ENCODE peak calls at places on chromosome 11, in five cellular contexts. V, T, S, X and G are unnamed samples.

GRCh38 chr11:129605815-129606214 is 209.8 kb upstream of the TMEM45B start:
- DNase-seq in V (no peak), T (no peak), S (no peak), X (no peak), G (no peak)

GRCh38 chr11:29351301-29351873 is 665.4 kb downstream of the KCNA4 start:
- DNase-seq in V (no peak), T (no peak), S (no peak), X (no peak), G (no peak)

GRCh38 chr11:113531575-113532451 is 56.6 kb upstream of the DRD2 start:
- DNase-seq in V (no peak), T (no peak), S (peak; percentile 10), X (no peak), G (no peak)

GRCh38 chr11:37907461-37908223 is 1309.6 kb upstream of the RAG2 start:
- DNase-seq in V (no peak), T (no peak), S (peak; percentile 24), X (no peak), G (no peak)

GRCh38 chr11:61111786-61112517 is 9.7 kb downstream of the CD5 start:
- DNase-seq in V (peak; percentile 54), T (peak; percentile 40), S (no peak), X (no peak), G (no peak)

GRCh38 chr11:11661356-11662040 is 39.7 kb upstream of the GALNT18 start:
- DNase-seq in V (no peak), T (no peak), S (no peak), X (no peak), G (no peak)

GRCh38 chr11:417652-418342 is 3.0 kb upstream of the SIGIRR start:
- DNase-seq in V (no peak), T (no peak), S (no peak), X (no peak), G (no peak)

GRCh38 chr11:95338430-95338991 is 107.5 kb upstream of the SESN3 start:
- DNase-seq in V (no peak), T (no peak), S (peak; percentile 62), X (no peak), G (no peak)

GRCh38 chr11:104772806-104773241 is 125.4 kb downstream of the CASP12 start:
- DNase-seq in V (peak; percentile 36), T (no peak), S (peak; percentile 92), X (no peak), G (no peak)